ENCODE peak calls at places on chromosomes 16 and 17, in six cellular contexts. S, U, L, I, H and F are unnamed samples.

GRCh38 chr17:8122923-8123694 is 797 bp downstream of the HES7 start:
- DNase-seq in S (peak), U (peak), L (peak), I (no peak), H (no peak), F (peak)

GRCh38 chr17:40818343-40818732 is 4.1 kb downstream of the KRT10 start:
- DNase-seq in S (no peak), U (no peak), L (no peak), I (no peak), H (no peak), F (no peak)

GRCh38 chr16:57536306-57537193 is at the start of gene CCDC102A:
- DNase-seq in S (no peak), U (peak), L (peak), I (no peak), H (no peak), F (no peak)

GRCh38 chr16:58337090-58337444 is 42.2 kb upstream of the PRSS54 start:
- DNase-seq in S (no peak), U (no peak), L (no peak), I (no peak), H (no peak), F (no peak)

GRCh38 chr17:78929908-78930775 is 5.0 kb upstream of the TIMP2 start:
- DNase-seq in S (no peak), U (no peak), L (no peak), I (no peak), H (no peak), F (no peak)

GRCh38 chr17:17937958-17938357 is 34.2 kb downstream of the TOM1L2 start:
- DNase-seq in S (no peak), U (no peak), L (no peak), I (no peak), H (no peak), F (no peak)

GRCh38 chr17:1511290-1511689 is 5.1 kb downstream of the INPP5K start:
- DNase-seq in S (no peak), U (no peak), L (peak), I (no peak), H (no peak), F (no peak)

GRCh38 chr17:68199837-68200688 is 47.8 kb upstream of the AMZ2 start:
- DNase-seq in S (no peak), U (peak), L (no peak), I (no peak), H (no peak), F (no peak)

GRCh38 chr17:19003543-19003965 is 1.0 kb downstream of the FAM83G start:
- DNase-seq in S (no peak), U (no peak), L (no peak), I (no peak), H (no peak), F (no peak)

GRCh38 chr16:75494696-75495601 is at the start of gene CHST6:
- DNase-seq in S (no peak), U (peak), L (peak), I (no peak), H (peak), F (peak)

GRCh38 chr16:4380131-4381063 is 8.7 kb downstream of the VASN start:
- DNase-seq in S (no peak), U (no peak), L (no peak), I (no peak), H (no peak), F (no peak)

GRCh38 chr17:18026408-18026776 is 12.6 kb downstream of the ATPAF2 start:
- DNase-seq in S (peak), U (peak), L (no peak), I (no peak), H (no peak), F (no peak)

GRCh38 chr17:36674278-36674650 is 72.9 kb downstream of the MRM1 start:
- DNase-seq in S (no peak), U (no peak), L (no peak), I (no peak), H (no peak), F (no peak)

GRCh38 chr16:31467151-31467550 is 4.8 kb upstream of the TGFB1I1 start:
- DNase-seq in S (no peak), U (no peak), L (no peak), I (no peak), H (no peak), F (no peak)

GRCh38 chr17:55731586-55732250 is 9.1 kb upstream of the TMEM100 start:
- DNase-seq in S (peak), U (no peak), L (peak), I (no peak), H (no peak), F (no peak)

GRCh38 chr17:7914771-7915610 is 1.1 kb downstream of the RNF227 start:
- DNase-seq in S (peak), U (no peak), L (no peak), I (no peak), H (no peak), F (no peak)

GRCh38 chr17:4304417-4305027 is 40.7 kb upstream of the ANKFY1 start:
- DNase-seq in S (peak), U (peak), L (peak), I (no peak), H (peak), F (peak)

DNA sequence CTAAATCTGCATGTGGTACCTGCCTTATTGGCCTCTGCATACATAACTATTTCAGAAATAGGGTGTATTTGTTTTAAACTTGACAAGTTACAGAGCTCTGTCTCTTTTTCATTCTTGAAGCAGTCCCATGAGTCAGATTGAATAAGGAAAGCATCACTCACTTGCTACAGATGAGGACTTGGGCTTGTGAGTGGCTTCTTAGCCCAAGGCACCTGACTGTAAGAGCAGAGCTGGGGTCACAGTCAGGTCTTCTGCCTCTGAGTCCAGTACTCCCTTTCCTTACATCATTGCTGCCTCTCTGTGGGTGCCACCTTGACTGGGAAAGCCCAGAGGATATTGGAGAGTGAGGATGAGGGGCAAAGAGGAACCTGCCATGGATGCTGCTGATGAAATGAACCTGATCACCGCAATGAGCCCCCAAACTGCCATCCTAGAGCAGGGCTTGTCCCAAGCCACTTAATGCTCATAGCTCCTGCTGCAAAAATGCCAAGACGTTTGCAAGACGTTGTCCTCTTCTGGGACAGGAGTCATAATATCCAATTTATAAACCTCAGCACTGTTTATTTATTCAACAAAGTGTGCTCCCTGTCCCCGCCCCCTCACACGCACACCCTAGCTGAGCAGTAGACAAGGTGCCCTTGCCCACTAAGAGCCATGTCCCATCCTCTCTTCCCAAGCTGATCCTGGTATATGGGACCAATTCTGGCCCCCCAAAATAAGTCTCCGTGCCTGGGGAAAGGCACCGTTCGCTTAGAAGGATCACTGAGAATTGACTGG is 74.1 kb downstream of the CCDC182 start:
- DNase-seq in S (no peak), U (no peak), L (no peak), I (no peak), H (no peak), F (no peak)
- TF ChIP-seq SMC3 in S (no peak), U (no peak), L (no peak), I (no peak), H (no peak), F (no peak)

DNA sequence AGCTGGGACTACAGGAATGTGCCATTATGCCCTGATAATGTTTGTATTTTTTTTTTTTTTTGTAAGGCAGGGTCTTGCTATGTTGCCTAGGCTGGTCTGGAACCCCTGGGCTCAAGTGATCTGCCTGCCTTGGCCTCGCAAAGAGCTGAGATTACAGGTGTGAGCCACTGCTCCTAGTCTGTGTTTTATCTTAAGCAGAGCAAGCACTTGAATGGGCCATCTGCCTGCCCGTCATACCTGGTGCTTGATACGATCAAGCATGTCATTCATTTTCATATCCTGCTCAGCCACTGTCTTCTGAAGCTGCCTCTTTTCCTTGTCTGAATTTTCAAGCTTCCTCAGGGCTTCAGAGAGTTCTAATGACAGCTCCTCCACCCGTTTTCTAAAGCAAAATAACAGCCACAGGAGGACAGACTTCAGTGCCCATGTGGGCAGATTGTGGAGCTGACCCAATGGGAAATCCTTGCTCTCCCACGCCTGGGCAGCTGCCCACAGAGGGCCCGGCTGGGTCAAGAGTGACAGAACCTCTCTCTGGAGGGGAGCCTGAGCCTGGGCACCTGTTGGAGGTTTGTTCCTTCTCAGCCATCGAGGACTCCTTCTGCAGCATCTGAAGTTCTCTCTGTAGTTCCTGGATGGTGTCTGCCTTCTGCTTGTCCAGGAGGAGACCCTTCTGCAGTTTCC is 36.5 kb downstream of the DHX38 start:
- DNase-seq in S (no peak), U (no peak), L (no peak), I (no peak), H (no peak), F (no peak)
- TF ChIP-seq SMC3 in S (no peak), U (no peak), L (no peak), I (no peak), H (no peak), F (no peak)

GRCh38 chr16:14600164-14600563 is 29.9 kb downstream of the PARN start:
- DNase-seq in S (peak), U (peak), L (peak), I (no peak), H (peak), F (peak)
- TF ChIP-seq SMC3 in S (peak), U (no peak), L (no peak), I (peak), H (peak), F (peak)

GRCh38 chr17:82876149-82876548 is 36.3 kb upstream of the ZNF750 start:
- DNase-seq in S (peak), U (no peak), L (peak), I (no peak), H (peak), F (no peak)

GRCh38 chr17:82873521-82873920 is 33.7 kb upstream of the ZNF750 start:
- DNase-seq in S (no peak), U (no peak), L (no peak), I (no peak), H (no peak), F (no peak)

GRCh38 chr17:82875418-82875856 is 35.6 kb upstream of the ZNF750 start:
- DNase-seq in S (no peak), U (no peak), L (no peak), I (no peak), H (peak), F (no peak)

GRCh38 chr17:82872591-82873520 is 33.0 kb upstream of the ZNF750 start:
- DNase-seq in S (no peak), U (no peak), L (no peak), I (no peak), H (no peak), F (no peak)

DNA sequence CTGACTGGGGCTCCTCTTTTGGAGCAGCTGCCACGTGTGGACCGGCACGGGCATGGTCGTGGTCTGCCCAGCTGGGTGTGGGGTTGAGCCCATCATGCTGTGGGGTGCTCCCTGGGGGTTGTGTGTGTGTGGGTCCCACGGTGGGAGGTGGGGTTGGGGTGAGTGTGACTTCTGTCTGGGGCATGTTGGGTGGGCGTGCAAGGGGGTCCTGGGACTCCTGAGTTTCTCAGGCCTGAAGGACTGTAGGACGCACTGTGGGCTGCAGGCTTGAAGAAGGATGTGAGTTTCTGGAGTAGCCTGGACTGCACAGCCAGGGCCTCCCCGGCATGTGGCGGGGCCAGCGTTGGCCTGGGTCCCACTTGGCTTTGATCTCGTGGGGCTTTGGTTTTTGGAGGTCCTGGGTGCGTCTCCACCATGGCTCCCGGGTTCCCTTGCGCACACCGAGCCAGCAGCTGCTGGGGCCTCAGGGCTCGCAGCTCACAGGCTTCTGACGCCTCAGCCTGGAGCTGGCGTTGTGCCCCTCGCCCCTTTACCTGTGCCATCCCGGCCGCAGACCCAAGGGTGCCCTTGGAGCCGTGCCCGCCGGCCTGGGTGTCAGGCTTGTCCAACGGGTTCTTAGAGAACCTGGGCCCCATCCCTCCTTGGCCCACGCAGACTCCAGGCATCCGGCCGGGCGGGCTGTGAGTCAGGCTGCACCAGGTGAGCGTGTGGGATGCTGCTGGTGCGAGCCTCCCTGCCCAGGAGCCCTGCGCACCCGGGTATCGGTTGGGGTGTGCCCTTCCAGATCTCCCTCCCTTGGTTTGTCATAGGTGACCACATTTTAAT is 34.4 kb upstream of the ZNF750 start:
- DNase-seq in S (no peak), U (no peak), L (no peak), I (no peak), H (no peak), F (no peak)
- TF ChIP-seq SMC3 in S (no peak), U (no peak), L (no peak), I (no peak), H (no peak), F (no peak)

GRCh38 chr17:47621293-47622178 is 28.2 kb upstream of the KPNB1 start:
- DNase-seq in S (peak), U (no peak), L (no peak), I (no peak), H (no peak), F (peak)
- TF ChIP-seq SMC3 in S (no peak), U (no peak), L (no peak), I (no peak), H (no peak), F (no peak)

GRCh38 chr16:67182288-67182687 is 1.5 kb downstream of the MATCAP1 start:
- DNase-seq in S (peak), U (no peak), L (no peak), I (no peak), H (no peak), F (no peak)

GRCh38 chr16:67183284-67183626 is 508 bp downstream of the MATCAP1 start:
- DNase-seq in S (no peak), U (no peak), L (no peak), I (no peak), H (no peak), F (no peak)

GRCh38 chr16:67180166-67180565 is 3.6 kb downstream of the MATCAP1 start:
- DNase-seq in S (no peak), U (no peak), L (no peak), I (no peak), H (no peak), F (no peak)

GRCh38 chr16:67179421-67180080 is 4.2 kb downstream of the MATCAP1 start:
- DNase-seq in S (no peak), U (no peak), L (peak), I (no peak), H (no peak), F (no peak)

GRCh38 chr16:67181346-67181745 is 2.4 kb downstream of the MATCAP1 start:
- DNase-seq in S (peak), U (no peak), L (no peak), I (no peak), H (no peak), F (no peak)
- TF ChIP-seq SMC3 in S (no peak), U (no peak), L (no peak), I (no peak), H (no peak), F (no peak)

GRCh38 chr16:78866556-78866955 is 734.0 kb downstream of the MAF start:
- DNase-seq in S (no peak), U (no peak), L (no peak), I (no peak), H (no peak), F (no peak)

GRCh38 chr16:78874241-78874983 is 726.1 kb downstream of the MAF start:
- DNase-seq in S (no peak), U (no peak), L (no peak), I (no peak), H (no peak), F (no peak)

GRCh38 chr16:78871241-78871640 is 729.3 kb downstream of the MAF start:
- DNase-seq in S (no peak), U (no peak), L (no peak), I (no peak), H (no peak), F (no peak)

GRCh38 chr16:78869492-78869891 is 731.0 kb downstream of the MAF start:
- DNase-seq in S (no peak), U (no peak), L (no peak), I (no peak), H (no peak), F (no peak)
- TF ChIP-seq SMC3 in S (no peak), U (no peak), L (no peak), I (no peak), H (no peak), F (no peak)

DNA sequence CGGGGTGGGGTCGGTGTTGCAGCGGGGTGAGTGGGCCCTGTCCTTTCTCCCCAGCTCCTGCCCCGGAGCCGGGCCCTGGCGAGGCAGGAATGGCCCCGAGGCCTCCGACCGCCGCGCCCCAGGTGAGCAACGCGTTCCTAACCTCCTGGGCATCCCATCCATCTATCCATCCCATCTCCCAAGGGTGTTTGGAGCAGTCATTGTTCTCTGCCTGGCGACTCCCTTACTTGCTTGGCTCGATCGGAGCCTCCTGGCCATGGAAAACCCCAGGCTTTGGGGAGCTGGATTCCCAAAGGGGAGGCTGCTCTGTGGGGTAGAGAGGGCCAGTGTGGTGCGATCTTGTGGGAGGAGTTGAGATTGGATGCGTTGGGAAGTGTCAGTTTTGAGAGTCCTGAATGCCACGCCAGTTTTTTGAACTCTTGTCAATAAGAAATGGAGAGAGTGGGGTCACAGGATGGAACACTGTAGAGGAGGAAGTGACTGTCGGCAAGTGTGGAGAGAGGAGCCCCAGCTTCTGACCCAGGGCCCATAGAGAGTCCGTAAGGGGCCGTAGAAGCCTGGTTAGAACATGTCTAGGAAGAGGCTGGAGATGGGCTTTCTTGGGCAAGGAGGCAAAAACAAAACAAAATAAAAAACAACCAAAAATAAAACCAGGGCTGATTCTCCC is 746 bp downstream of the ZFP90 start:
- DNase-seq in S (no peak), U (no peak), L (no peak), I (no peak), H (no peak), F (peak)
- TF ChIP-seq SMC3 in S (no peak), U (no peak), L (no peak), I (no peak), H (no peak), F (no peak)

DNA sequence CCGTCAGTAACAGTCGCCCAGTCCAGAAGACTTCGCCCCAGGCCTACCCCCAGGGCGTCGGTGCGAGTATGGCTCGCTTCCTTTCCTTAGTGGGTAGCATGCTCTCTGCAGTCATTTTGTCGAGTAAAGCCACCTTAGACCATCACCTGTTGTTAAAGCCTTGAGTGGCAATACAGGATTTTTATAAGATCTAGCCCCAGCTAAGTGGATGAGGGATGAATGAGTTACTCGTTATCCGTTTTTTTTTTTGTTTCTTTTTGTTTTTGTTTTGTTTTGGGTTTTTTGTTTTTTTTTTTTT is 322 bp upstream of the KLHL11 start:
- DNase-seq in S (no peak), U (no peak), L (no peak), I (peak), H (no peak), F (no peak)
- TF ChIP-seq SMC3 in S (no peak), U (no peak), L (no peak), I (no peak), H (no peak), F (no peak)